ENCODE peak calls at places on chromosomes 5 and 9, in nine cellular contexts. D, Q, J, Y, F, E, V, C and W are unnamed samples.
A peak's percentile ranks its signal among the peaks of the same experiment; 100 is the strongest.

GRCh38 chr5:56169281-56169680 is 63.8 kb downstream of the ANKRD55 start:
- DNase-seq in V (no peak), C (no peak), E (no peak), Q (no peak), Y (no peak), J (no peak), D (no peak), F (no peak), W (no peak)

GRCh38 chr5:179142434-179143198 is 82.4 kb downstream of the ZNF354C start:
- DNase-seq in Q (no peak), Y (no peak), V (no peak), E (no peak), D (no peak), C (no peak), J (no peak), F (no peak), W (no peak)

GRCh38 chr5:103283120-103283519 is 24.6 kb downstream of the MACIR start:
- DNase-seq in E (no peak), J (no peak), F (no peak), V (no peak), C (no peak), Y (no peak), Q (no peak), D (no peak), W (no peak)

GRCh38 chr9:137435980-137436760 is 5.0 kb downstream of the ENTPD8 start:
- DNase-seq in C (peak; percentile 93), Q (peak; percentile 78), E (peak; percentile 96), V (peak; percentile 85), D (peak; percentile 96), J (peak; percentile 80), F (no peak), Y (peak; percentile 80), W (no peak)

GRCh38 chr9:94639996-94640376 is 668 bp upstream of the FBP1 start:
- DNase-seq in F (no peak), D (no peak), Q (no peak), C (no peak), J (no peak), V (no peak), E (no peak), Y (no peak), W (no peak)

GRCh38 chr5:110333384-110333783 is 393.1 kb downstream of the TMEM232 start:
- DNase-seq in C (no peak), Y (no peak), V (no peak), F (no peak), Q (no peak), D (no peak), E (no peak), J (no peak), W (no peak)

GRCh38 chr9:126754436-126755324 is 50.2 kb upstream of the ZBTB43 start:
- DNase-seq in J (no peak), D (no peak), Y (no peak), C (no peak), Q (no peak), F (no peak), V (no peak), E (no peak), W (no peak)

GRCh38 chr5:16160706-16161105 is 18.9 kb downstream of the MARCHF11 start:
- DNase-seq in J (no peak), Q (no peak), D (no peak), Y (no peak), V (no peak), C (no peak), F (no peak), E (peak; percentile 47), W (no peak)

GRCh38 chr5:140796718-140797095 is 2.1 kb downstream of the PCDHA2 start:
- DNase-seq in J (no peak), F (no peak), C (no peak), Q (peak; percentile 53), E (no peak), Y (no peak), V (no peak), D (no peak), W (no peak)

GRCh38 chr9:18638448-18639249 is 164.7 kb downstream of the ADAMTSL1 start:
- DNase-seq in Y (no peak), Q (no peak), D (no peak), F (no peak), E (no peak), V (no peak), J (no peak), C (no peak), W (no peak)

GRCh38 chr9:18636781-18637180 is 162.8 kb downstream of the ADAMTSL1 start:
- DNase-seq in D (no peak), E (no peak), F (no peak), Q (no peak), V (no peak), J (no peak), C (no peak), Y (no peak), W (no peak)

GRCh38 chr9:18629136-18629535 is 155.2 kb downstream of the ADAMTSL1 start:
- DNase-seq in Y (no peak), F (no peak), E (no peak), C (no peak), D (no peak), V (no peak), J (no peak), Q (no peak), W (no peak)

GRCh38 chr9:18632624-18633407 is 158.9 kb downstream of the ADAMTSL1 start:
- DNase-seq in F (no peak), E (no peak), D (peak; percentile 30), J (no peak), V (no peak), C (no peak), Y (no peak), Q (peak; percentile 66), W (no peak)
- H3K27ac ChIP-seq in F (no peak overlapping the region), E (no peak overlapping the region), D (peak overlapping the region; percentile 47), J (no peak overlapping the region), V (peak overlapping the region; percentile 49), C (peak overlapping the region; percentile 14), Y (peak overlapping the region; percentile 21), Q (peak overlapping the region; percentile 61), W (no peak overlapping the region)

GRCh38 chr5:153445875-153446567 is 44.4 kb upstream of the GRIA1 start:
- DNase-seq in C (peak; percentile 53), D (peak; percentile 49), F (peak; percentile 40), Q (peak; percentile 88), Y (no peak), J (peak; percentile 44), E (peak; percentile 12), V (no peak), W (no peak)
- TF ChIP-seq CTCF in C (no peak), D (no peak), F (no peak), Q (no peak), Y (no peak), J (no peak), E (no peak), V (no peak), W (no peak)

GRCh38 chr9:35938474-35939145 is 19.3 kb downstream of the OR2S2 start:
- DNase-seq in V (no peak), Q (no peak), J (no peak), D (no peak), E (no peak), C (no peak), Y (no peak), F (no peak), W (no peak)

GRCh38 chr9:35937227-35937626 is 20.7 kb downstream of the OR2S2 start:
- DNase-seq in D (no peak), J (no peak), V (no peak), Q (no peak), E (no peak), C (no peak), Y (no peak), F (no peak), W (no peak)

GRCh38 chr9:35942286-35942685 is 15.7 kb downstream of the OR2S2 start:
- DNase-seq in J (no peak), F (no peak), C (no peak), Y (no peak), E (no peak), V (no peak), D (no peak), Q (no peak), W (no peak)

GRCh38 chr9:35940474-35941467 is 17.2 kb downstream of the OR2S2 start:
- DNase-seq in C (no peak), D (no peak), J (no peak), Q (no peak), Y (no peak), E (no peak), V (no peak), F (no peak), W (no peak)

DNA sequence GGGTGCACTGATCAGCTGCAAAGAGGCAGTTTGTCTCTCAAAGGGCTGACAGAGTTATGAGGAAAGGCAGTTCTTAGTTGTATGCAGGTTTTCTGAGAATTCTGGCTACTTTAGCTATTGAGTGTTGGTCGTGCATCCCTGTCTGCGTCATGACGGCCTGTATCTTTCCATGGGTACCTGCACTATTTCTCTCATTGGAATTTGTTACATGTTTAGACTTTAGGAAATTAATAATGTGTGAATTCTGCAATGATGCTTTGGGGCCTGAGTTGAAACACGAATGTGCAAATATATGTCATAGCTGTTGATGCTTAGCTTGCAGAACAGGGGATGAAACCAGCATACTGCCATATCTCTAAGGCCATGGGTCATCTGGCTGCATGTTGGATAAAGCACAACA is 18.1 kb downstream of the OR2S2 start:
- DNase-seq in F (no peak), V (no peak), C (no peak), D (no peak), Q (no peak), E (no peak), J (no peak), Y (no peak), W (no peak)
- H3K27me3 ChIP-seq in F (no peaks in the 10 kb centered on the region), V (no peaks in the 10 kb centered on the region), C (no peaks in the 10 kb centered on the region), D (no peaks in the 10 kb centered on the region), Q (no peaks in the 10 kb centered on the region), E (no peaks in the 10 kb centered on the region), J (no peaks in the 10 kb centered on the region), Y (no peaks in the 10 kb centered on the region), W (no peaks in the 10 kb centered on the region)

GRCh38 chr9:128902351-128903078 is 18.3 kb upstream of the PHYHD1 start:
- DNase-seq in C (no peak), F (no peak), Y (no peak), Q (peak; percentile 91), V (peak; percentile 54), D (peak; percentile 66), J (peak; percentile 66), E (no peak), W (no peak)

GRCh38 chr9:128903079-128903461 is 17.7 kb upstream of the PHYHD1 start:
- DNase-seq in E (no peak), V (no peak), D (no peak), C (no peak), F (no peak), Y (no peak), J (no peak), Q (no peak), W (no peak)

GRCh38 chr9:128901822-128902221 is 19.0 kb upstream of the PHYHD1 start:
- DNase-seq in D (no peak), J (no peak), E (no peak), Y (no peak), C (no peak), Q (no peak), F (no peak), V (no peak), W (no peak)

GRCh38 chr9:128899566-128900322 is 17.8 kb downstream of the LRRC8A start:
- DNase-seq in Y (no peak), Q (no peak), V (no peak), C (no peak), D (no peak), F (no peak), J (no peak), E (no peak), W (no peak)

DNA sequence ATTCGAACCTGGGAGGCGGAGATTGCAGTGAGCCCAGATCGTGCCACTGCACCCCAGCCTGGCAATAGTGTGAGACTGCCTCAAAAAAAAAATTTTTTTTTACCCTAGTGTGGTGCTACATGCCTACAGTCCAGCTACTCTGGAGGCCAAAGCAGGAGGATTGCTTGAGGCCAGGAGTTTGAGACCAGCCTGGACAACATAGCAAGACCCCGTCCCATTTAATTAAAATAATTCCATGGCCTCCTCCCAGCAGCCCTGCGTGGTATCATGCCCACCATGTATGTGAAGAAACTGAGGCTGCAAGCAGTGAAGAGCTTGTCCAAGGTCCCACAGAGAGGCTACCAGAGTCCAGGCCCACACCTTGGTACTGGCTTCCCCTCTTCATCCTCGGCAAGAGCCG is 19.4 kb upstream of the PHYHD1 start:
- DNase-seq in Q (no peak), D (no peak), E (no peak), F (no peak), C (no peak), J (no peak), V (no peak), Y (no peak), W (no peak)
- H3K27ac ChIP-seq in Q (peak overlapping the region; percentile 83), D (peak overlapping the region; percentile 55), E (no peak overlapping the region), F (peak overlapping the region; percentile 76), C (peak overlapping the region; percentile 90), J (peak overlapping the region; percentile 75), V (peak overlapping the region; percentile 71), Y (no peak overlapping the region), W (peak overlapping the region; percentile 44)